ENCODE peak calls at places on chromosomes 16 and 17, in seven cellular contexts. Q, B, N, A, T, Y and D are unnamed samples.

GRCh38 chr16:89917773-89918452 is 749 bp upstream of the MC1R start:
- DNase-seq in Q (peak), B (peak), N (peak), A (peak), T (no peak), Y (peak), D (no peak)

GRCh38 chr16:51450913-51451312 is 299.8 kb upstream of the SALL1 start:
- DNase-seq in Q (no peak), B (peak), N (no peak), A (no peak), T (no peak), Y (no peak), D (no peak)

GRCh38 chr17:49887086-49887743 is 39.3 kb upstream of the TAC4 start:
- DNase-seq in Q (peak), B (peak), N (no peak), A (peak), T (no peak), Y (peak), D (no peak)

GRCh38 chr17:4969551-4970231 is 2.1 kb upstream of the SPAG7 start:
- DNase-seq in Q (no peak), B (peak), N (no peak), A (no peak), T (no peak), Y (no peak), D (no peak)

GRCh38 chr16:64589836-64590235 is 532.0 kb downstream of the CDH11 start:
- DNase-seq in Q (no peak), B (no peak), N (no peak), A (no peak), T (peak), Y (no peak), D (no peak)

GRCh38 chr17:78704594-78704993 is 77.5 kb downstream of the CYTH1 start:
- DNase-seq in Q (no peak), B (no peak), N (no peak), A (no peak), T (no peak), Y (no peak), D (no peak)

GRCh38 chr16:75087040-75087979 is 29.3 kb downstream of the LDHD start:
- DNase-seq in Q (no peak), B (peak), N (peak), A (no peak), T (no peak), Y (no peak), D (no peak)

GRCh38 chr16:79090966-79091365 is 509.6 kb downstream of the MAF start:
- DNase-seq in Q (no peak), B (no peak), N (no peak), A (no peak), T (no peak), Y (no peak), D (no peak)

GRCh38 chr17:29603109-29603674 is 10.3 kb downstream of the ANKRD13B start:
- DNase-seq in Q (no peak), B (no peak), N (peak), A (no peak), T (no peak), Y (no peak), D (no peak)

GRCh38 chr17:42493324-42493723 is 34.6 kb downstream of the ATP6V0A1 start:
- DNase-seq in Q (no peak), B (no peak), N (no peak), A (no peak), T (no peak), Y (peak), D (no peak)

GRCh38 chr17:31296156-31296555 is 883 bp downstream of the OMG start:
- DNase-seq in Q (no peak), B (no peak), N (no peak), A (no peak), T (no peak), Y (no peak), D (no peak)

GRCh38 chr17:50640701-50641338 is 6.1 kb downstream of the ABCC3 start:
- DNase-seq in Q (peak), B (no peak), N (no peak), A (no peak), T (no peak), Y (no peak), D (no peak)

GRCh38 chr17:76268015-76268749 is 3.0 kb downstream of the UBALD2 start:
- DNase-seq in Q (peak), B (peak), N (peak), A (peak), T (no peak), Y (peak), D (no peak)
- H3K4me3 ChIP-seq in Q (peak), B (no peak), N (peak), A (no peak), T (no peak), Y (no peak), D (no peak)

GRCh38 chr17:64146418-64147109 is 16.6 kb upstream of the ERN1 start:
- DNase-seq in Q (peak), B (peak), N (peak), A (peak), T (no peak), Y (peak), D (no peak)

GRCh38 chr17:64147110-64148016 is 17.4 kb upstream of the ERN1 start:
- DNase-seq in Q (no peak), B (no peak), N (no peak), A (no peak), T (no peak), Y (peak), D (no peak)

GRCh38 chr17:64145751-64146417 is 15.9 kb upstream of the ERN1 start:
- DNase-seq in Q (peak), B (peak), N (peak), A (peak), T (peak), Y (peak), D (peak)

GRCh38 chr17:64148017-64148631 is 18.2 kb upstream of the ERN1 start:
- DNase-seq in Q (no peak), B (no peak), N (no peak), A (no peak), T (no peak), Y (peak), D (no peak)

DNA sequence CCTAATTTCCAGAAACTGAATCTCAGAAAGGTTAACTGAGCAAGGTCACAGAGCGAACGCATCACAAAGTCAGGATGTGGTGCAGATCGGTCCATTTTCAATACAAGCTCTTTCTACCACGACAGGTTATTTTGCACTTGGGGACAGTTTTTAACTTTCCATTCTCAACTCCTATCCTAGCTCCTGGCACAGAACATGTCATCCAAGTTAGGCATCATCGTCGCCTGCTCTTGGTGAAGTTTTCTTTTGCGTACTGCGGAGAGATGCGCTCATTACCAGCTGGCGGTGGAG is 15.5 kb upstream of the ERN1 start:
- DNase-seq in Q (no peak), B (no peak), N (no peak), A (no peak), T (no peak), Y (no peak), D (no peak)
- TF ChIP-seq CTCF in Q (no peak), B (peak), N (no peak), A (no peak), T (no peak), Y (no peak), D (no peak)

DNA sequence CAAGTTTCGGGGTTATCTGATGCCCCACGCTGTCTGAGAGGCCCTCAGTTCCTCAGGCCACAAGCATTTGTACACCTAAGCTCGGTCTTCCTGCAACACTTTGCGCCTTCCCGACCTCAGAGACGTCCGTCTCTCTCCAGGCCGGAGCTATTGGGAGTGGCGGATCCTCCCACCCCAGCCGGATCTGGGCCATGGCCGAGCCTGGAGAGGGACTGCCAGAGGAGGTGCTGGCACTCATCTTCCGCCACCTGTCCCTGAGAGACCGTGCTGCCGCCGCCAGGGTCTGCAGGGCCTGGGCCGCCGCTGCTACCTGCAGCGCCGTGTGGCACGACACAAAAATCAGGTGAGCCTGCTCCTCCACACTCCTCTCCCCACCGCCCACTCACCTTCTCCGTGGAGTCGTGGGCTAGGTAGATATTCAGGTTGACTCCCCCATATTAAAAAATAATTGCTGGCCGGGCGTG is 1.9 kb downstream of the FBXL8 start:
- DNase-seq in Q (no peak), B (no peak), N (peak), A (no peak), T (no peak), Y (peak), D (no peak)
- H3K4me3 ChIP-seq in Q (peak), B (no peak), N (peak), A (peak), T (no peak), Y (no peak), D (no peak)

DNA sequence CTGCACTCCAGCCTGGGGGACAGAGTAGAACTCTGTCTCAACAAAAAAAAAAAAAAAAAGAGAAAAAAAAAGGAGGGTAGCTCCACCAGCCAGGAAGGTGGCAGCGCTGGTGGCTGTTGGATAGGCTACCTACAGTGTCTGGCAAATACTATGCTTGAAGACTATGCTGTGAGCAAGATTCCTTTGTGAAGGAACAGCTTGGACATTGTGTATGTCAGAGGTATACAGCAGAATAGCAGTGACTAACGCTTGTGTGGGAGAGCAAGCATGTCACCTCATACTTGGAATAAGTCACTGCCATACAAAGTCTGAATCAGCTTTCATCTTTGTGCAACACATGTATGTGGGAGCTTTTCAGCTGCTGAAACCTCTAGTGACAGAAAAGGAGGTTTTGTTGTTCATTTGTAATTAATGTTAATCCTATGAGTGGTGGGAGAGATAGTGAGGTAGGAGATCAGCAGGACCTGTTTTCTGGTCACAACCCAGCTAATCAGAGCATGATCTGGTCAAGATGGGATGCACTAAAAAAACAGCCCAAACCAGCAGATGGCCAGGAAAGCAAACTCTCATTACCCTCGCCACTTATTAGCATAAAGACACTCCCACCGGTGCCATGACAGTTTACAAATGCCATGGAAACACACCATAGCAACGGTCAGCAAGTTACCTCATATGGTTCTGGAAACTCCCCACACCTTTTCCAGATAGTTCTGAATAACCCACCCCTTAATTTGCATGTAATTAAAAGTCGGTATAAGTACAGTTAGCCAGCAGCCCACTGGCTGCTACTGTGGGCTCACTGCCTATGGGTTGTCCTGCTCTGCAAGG is 6.8 kb upstream of the ITGAD start:
- DNase-seq in Q (no peak), B (peak), N (no peak), A (no peak), T (no peak), Y (no peak), D (no peak)
- TF ChIP-seq CTCF in Q (no peak), B (no peak), N (no peak), A (no peak), T (no peak), Y (no peak), D (no peak)

DNA sequence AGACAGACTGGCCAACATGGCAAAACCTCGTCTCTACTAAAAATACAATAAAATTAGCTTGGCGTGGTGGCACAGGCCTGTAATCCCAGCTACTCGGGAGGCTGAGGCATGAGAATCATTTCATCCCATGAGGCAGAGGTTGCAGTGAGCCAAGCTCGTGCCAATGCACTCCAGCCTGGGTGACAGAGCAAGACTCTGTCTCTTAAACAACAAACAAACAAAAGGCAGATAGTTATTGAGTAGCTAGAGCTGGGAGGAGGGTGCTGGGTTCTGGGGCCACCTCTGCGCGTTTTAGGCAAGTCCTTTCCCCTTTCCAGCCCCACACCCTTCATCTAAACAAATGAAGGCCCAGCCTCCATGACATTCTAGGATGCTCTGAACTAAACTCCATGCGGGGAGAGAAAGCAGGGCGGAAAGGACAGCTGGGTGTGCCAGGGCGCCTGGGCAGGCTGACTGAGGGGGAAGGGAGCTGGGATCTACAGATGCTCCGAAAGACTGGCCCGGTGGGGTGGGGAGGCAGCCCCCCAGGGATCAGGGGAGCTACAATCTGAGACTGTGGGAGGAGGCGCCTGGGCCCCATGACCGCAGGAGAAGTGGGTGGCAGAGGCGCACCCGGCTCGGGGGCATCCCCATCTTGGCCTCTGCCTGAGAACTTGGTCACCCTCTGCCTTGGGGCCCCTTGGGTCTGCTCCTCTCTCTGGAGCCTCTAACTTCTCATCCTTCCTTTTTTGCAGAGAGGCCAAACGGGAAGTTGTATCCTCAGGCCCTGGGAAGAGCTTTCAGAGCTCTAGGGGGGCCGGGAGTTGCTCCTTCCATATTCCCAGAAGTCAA is 904 bp downstream of the ITGAL start:
- DNase-seq in Q (peak), B (no peak), N (no peak), A (no peak), T (no peak), Y (no peak), D (no peak)
- H3K4me3 ChIP-seq in Q (peak), B (no peak), N (peak), A (no peak), T (no peak), Y (no peak), D (no peak)

GRCh38 chr16:19707699-19708497 is 10.1 kb downstream of the KNOP1 start:
- DNase-seq in Q (no peak), B (no peak), N (no peak), A (no peak), T (no peak), Y (no peak), D (no peak)
- TF ChIP-seq CTCF in Q (no peak), B (no peak), N (no peak), A (no peak), T (no peak), Y (no peak), D (no peak)

DNA sequence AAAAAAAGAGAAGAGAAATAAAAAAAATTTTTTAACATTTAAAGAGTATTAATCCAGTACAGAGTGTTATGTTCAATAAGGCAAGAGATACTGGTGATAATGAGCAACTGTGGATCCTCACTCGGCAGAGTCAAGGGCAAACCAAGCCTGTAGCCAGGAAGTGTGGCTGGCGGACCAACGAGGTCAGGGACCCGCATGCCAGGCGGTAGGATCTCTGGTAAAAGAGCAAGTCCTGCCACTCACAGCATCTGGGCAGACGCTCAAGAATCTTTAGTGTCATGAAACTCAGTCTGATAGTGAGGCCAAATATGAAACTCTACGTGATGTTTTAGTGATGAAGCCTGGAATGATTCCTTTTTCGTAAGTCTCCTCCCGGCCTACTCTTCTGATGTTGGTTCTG is 8.3 kb upstream of the GEMIN4 start:
- DNase-seq in Q (no peak), B (no peak), N (peak), A (no peak), T (no peak), Y (peak), D (no peak)
- H3K4me3 ChIP-seq in Q (no peak), B (no peak), N (no peak), A (no peak), T (no peak), Y (no peak), D (no peak)

DNA sequence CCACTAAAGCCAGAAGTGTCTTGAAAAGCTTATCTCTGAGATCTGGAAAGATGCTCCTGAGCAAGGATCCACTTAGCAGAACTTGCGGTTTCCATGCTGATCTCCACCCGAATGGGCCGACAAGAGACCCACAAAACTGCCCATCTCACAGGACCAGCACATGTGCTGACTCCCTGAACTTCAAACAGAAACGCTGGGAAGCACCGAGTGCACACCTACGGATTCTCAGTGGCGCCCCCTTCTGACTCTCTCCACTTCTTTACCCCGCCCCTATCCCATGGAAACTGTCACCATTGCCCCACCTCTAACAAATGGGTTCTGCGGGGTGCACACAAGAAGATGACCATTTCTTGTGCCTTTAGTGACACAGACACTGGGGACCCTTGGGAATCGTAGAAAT is 21.4 kb downstream of the CDRT4 start:
- DNase-seq in Q (no peak), B (no peak), N (no peak), A (no peak), T (no peak), Y (no peak), D (no peak)
- TF ChIP-seq CTCF in Q (no peak), B (no peak), N (no peak), A (no peak), T (no peak), Y (no peak), D (peak)

GRCh38 chr16:1557074-1557473 is 23.6 kb downstream of the TMEM204 start:
- DNase-seq in Q (no peak), B (no peak), N (no peak), A (no peak), T (no peak), Y (no peak), D (no peak)
- H3K4me3 ChIP-seq in Q (no peak), B (no peak), N (no peak), A (no peak), T (no peak), Y (no peak), D (no peak)